ENCODE peak calls at places on chromosomes 7 and 10, in four cellular contexts. D is endothelial cell of umbilical vein, K is H9, N is H1. B is an unnamed sample.

GRCh38 chr10:116353817-116354216 is 29.6 kb downstream of the CCDC172 start:
- DNase-seq in D (no peak), K (no peak), N (no peak), B (no peak)

GRCh38 chr7:8018961-8019360 is 50.4 kb downstream of the GLCCI1 start:
- DNase-seq in D (no peak), K (no peak), N (no peak), B (no peak)

GRCh38 chr7:1125603-1125969 is 34.4 kb downstream of the ZFAND2A start:
- DNase-seq in D (no peak), K (no peak), N (no peak), B (no peak)

GRCh38 chr10:80207768-80208385 is 2.5 kb upstream of the ANXA11 start:
- DNase-seq in D (no peak), K (no peak), N (no peak), B (no peak)

GRCh38 chr10:81909453-81909852 is 34.5 kb downstream of the NRG3 start:
- DNase-seq in D (no peak), K (no peak), N (no peak), B (no peak)

GRCh38 chr7:97421307-97421905 is 303.9 kb downstream of the SDHAF3 start:
- DNase-seq in D (no peak), K (no peak), N (no peak), B (no peak)

GRCh38 chr7:121500659-121501058 is 104.6 kb upstream of the FAM3C start:
- DNase-seq in D (no peak), K (no peak), N (no peak), B (no peak)

GRCh38 chr7:106369349-106369748 is 84.6 kb upstream of the NAMPT start:
- DNase-seq in D (peak), K (no peak), N (no peak), B (no peak)

GRCh38 chr7:139916717-139917395 is 87.8 kb downstream of the TBXAS1 start:
- DNase-seq in D (no peak), K (no peak), N (no peak), B (no peak)

GRCh38 chr7:44961844-44962482 is 16.9 kb downstream of the MYO1G start:
- DNase-seq in D (no peak), K (peak), N (no peak), B (peak)

GRCh38 chr10:123393170-123393569 is 239.0 kb downstream of the BUB3 start:
- DNase-seq in D (no peak), K (no peak), N (no peak), B (no peak)

GRCh38 chr7:37028909-37029440 is 304.7 kb upstream of the AOAH start:
- DNase-seq in D (no peak), K (no peak), N (no peak), B (no peak)

GRCh38 chr7:99407849-99408346 is 499 bp downstream of the PDAP1 start:
- DNase-seq in D (peak), K (no peak), N (no peak), B (peak)

GRCh38 chr7:148084138-148084537 is 506.4 kb upstream of the C7orf33 start:
- DNase-seq in D (no peak), K (peak), N (no peak), B (peak)

GRCh38 chr7:123208793-123209192 is 9.0 kb upstream of the SLC13A1 start:
- DNase-seq in D (peak), K (no peak), N (no peak), B (peak)

DNA sequence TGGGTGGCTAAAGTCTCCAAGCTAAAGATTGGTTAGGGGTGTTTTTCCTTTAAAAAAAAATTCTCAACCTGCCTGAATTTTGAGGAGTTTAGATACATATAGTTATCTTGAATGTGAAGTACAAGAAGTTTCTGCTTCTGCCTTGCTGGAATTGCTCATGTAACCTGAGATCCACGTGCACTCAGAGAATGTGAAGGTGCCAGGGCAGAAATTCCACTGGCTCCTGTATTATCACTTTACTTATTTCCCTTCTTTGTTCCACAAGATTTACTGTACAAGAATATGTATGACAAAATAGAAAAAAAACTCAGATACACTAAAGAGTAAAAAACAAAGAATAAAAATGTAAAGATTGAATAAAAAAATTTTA is 42.9 kb downstream of the PLCE1 start:
- DNase-seq in D (no peak), K (no peak), N (no peak), B (no peak)
- H3K4me2 ChIP-seq in D (no peak), K (no peak), N (no peak), B (no peak)

DNA sequence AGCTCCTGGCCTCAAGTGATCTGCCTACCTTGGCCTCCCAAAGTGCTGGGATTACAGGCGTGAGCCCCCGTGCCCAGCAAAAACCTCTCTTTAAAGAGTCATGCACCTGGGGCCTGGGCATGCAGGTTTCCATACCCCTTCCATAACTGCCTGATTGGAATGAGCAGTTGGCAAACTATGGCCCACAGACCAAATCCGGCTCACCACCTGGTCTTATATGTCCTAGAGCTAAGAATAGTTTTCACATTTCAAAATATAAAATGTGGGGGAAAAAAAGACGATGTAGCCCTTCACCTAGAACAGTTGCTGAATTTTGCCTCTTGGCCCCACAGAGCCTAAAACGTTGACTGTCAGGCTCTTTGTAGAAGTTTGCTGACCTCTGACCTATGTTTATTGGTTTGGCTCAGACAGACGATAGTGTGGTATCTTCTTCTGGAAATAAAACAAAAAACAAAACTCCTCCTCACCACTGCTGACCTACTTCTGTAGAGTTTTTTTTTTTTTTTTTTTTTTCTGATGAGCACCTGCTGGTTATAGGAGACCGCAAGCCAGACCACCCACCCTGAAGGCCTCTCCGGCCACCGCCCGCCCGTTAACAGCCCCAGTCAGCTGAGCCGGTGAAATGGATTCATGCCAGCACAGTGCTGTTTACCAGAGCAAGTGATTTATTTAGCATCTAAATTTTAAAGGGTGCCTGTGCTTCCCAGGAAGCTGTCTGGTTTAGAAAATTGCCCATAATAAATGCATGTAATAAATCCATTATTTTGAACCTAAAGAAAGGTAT is 33.5 kb upstream of the SFRP5 start:
- DNase-seq in D (no peak), K (no peak), N (no peak), B (no peak)
- H3K4me2 ChIP-seq in D (no peak), K (no peak), N (peak), B (no peak)

GRCh38 chr7:135239263-135239662 is 5.6 kb downstream of the STRA8 start:
- DNase-seq in D (no peak), K (no peak), N (peak), B (peak)

GRCh38 chr7:135245226-135245625 is 11.6 kb downstream of the STRA8 start:
- DNase-seq in D (no peak), K (no peak), N (no peak), B (no peak)

GRCh38 chr7:135240446-135240845 is 6.8 kb downstream of the STRA8 start:
- DNase-seq in D (no peak), K (no peak), N (peak), B (no peak)

GRCh38 chr7:135245826-135246825 is 12.5 kb downstream of the STRA8 start:
- DNase-seq in D (no peak), K (peak), N (peak), B (peak)

DNA sequence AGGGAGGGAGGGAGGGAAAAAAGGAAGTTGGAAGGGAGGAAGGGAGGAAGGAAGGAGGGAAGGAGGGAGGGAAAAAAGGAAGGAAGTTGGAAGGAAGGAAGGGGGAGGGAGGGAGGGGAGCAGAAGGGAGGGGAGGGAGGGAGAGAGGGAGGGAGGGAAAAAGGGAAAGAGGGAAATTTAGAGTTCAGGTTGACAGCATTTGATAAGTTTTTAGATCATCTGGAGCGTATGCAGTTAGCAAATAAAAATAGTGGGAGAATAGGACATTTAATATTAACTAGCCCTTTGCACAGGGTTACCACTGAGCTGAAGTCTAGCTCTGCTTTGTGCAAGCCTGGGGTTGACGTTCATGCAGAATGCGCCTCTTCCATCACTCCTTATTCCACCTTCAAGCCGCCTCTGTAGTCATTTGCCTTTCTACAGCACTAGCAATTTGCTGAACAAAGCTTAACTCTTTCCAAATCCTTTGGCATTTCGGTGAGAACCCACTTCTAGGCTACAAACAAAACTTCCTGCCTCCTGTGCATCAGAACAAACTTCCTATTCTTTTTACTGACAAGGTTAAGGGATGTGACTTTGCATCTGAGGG is 8.6 kb downstream of the STRA8 start:
- DNase-seq in D (no peak), K (no peak), N (no peak), B (no peak)
- H3K4me2 ChIP-seq in D (no peak), K (no peak), N (no peak), B (no peak)

GRCh38 chr7:52311886-52312285 is 723.5 kb upstream of the POM121L12 start:
- DNase-seq in D (no peak), K (no peak), N (no peak), B (no peak)

GRCh38 chr7:52309631-52310030 is 725.8 kb upstream of the POM121L12 start:
- DNase-seq in D (no peak), K (no peak), N (no peak), B (no peak)
- H3K4me2 ChIP-seq in D (no peak), K (no peak), N (no peak), B (no peak)

GRCh38 chr10:31069411-31069810 is 37.7 kb upstream of the ZNF438 start:
- DNase-seq in D (no peak), K (no peak), N (no peak), B (no peak)

GRCh38 chr10:31072453-31072852 is 40.8 kb upstream of the ZNF438 start:
- DNase-seq in D (peak), K (no peak), N (no peak), B (no peak)

GRCh38 chr10:31070691-31071090 is 39.0 kb upstream of the ZNF438 start:
- DNase-seq in D (no peak), K (no peak), N (no peak), B (no peak)

GRCh38 chr10:31074357-31075065 is 42.8 kb upstream of the ZNF438 start:
- DNase-seq in D (no peak), K (no peak), N (no peak), B (no peak)

GRCh38 chr10:31071232-31071999 is 39.8 kb upstream of the ZNF438 start:
- DNase-seq in D (no peak), K (no peak), N (no peak), B (no peak)
- H3K4me2 ChIP-seq in D (no peak), K (no peak), N (no peak), B (no peak)

GRCh38 chr10:18254086-18254485 is 113.9 kb downstream of the CACNB2 start:
- DNase-seq in D (no peak), K (no peak), N (no peak), B (no peak)
- H3K4me2 ChIP-seq in D (no peak), K (no peak), N (no peak), B (no peak)

GRCh38 chr7:137844690-137845425 is 1.9 kb downstream of the DGKI start:
- DNase-seq in D (no peak), K (no peak), N (no peak), B (no peak)

GRCh38 chr7:137850586-137850985 is 3.8 kb upstream of the DGKI start:
- DNase-seq in D (no peak), K (no peak), N (no peak), B (no peak)

GRCh38 chr7:137846588-137847417 is at the start of gene DGKI:
- DNase-seq in D (no peak), K (peak), N (peak), B (peak)

GRCh38 chr7:137848095-137848494 is 1.3 kb upstream of the DGKI start:
- DNase-seq in D (no peak), K (no peak), N (no peak), B (no peak)

GRCh38 chr7:137847418-137848050 is 760 bp upstream of the DGKI start:
- DNase-seq in D (peak), K (peak), N (peak), B (no peak)
- H3K4me2 ChIP-seq in D (no peak), K (peak), N (peak), B (peak)